ENCODE peak calls at places on chromosome 20, in nine cellular contexts. E is ureter; J is omental fat pad; K is activated naive CD8-positive, alpha-beta T cell treated with anti-CD3 and anti-CD28 coated beads, Interleukin-2, amount 50 U/mL, for 24 hours; F is HT1080; L is cerebellum; O is GM23248; C is CD4-positive, alpha-beta memory T cell; Y is Daoy. N is an unnamed sample.

GRCh38 chr20:31516166-31516565 is 1.9 kb downstream of the HM13 start:
- DNase-seq in E (no peak), J (no peak), K (no peak), F (no peak), L (no peak), O (peak), C (no peak), Y (no peak), N (no peak)

GRCh38 chr20:24650091-24650490 is 180.7 kb downstream of the SYNDIG1 start:
- DNase-seq in E (peak), J (no peak), K (no peak), F (no peak), L (no peak), O (peak), C (no peak), Y (no peak), N (peak)

GRCh38 chr20:33663161-33664084 is 1.3 kb downstream of the C20orf144 start:
- DNase-seq in E (peak), J (peak), K (peak), F (peak), L (peak), O (peak), C (peak), Y (peak), N (peak)

GRCh38 chr20:62409935-62410741 is 3.1 kb upstream of the CABLES2 start:
- DNase-seq in E (peak), J (no peak), K (peak), F (peak), L (no peak), O (peak), C (peak), Y (peak), N (peak)

GRCh38 chr20:24444531-24445190 is 24.8 kb upstream of the SYNDIG1 start:
- DNase-seq in E (no peak), J (no peak), K (no peak), F (no peak), L (no peak), O (no peak), C (no peak), Y (no peak), N (no peak)

GRCh38 chr20:50903353-50904051 is 27.7 kb downstream of the ADNP start:
- DNase-seq in E (no peak), J (no peak), K (no peak), F (no peak), L (no peak), O (no peak), C (no peak), Y (no peak), N (no peak)

GRCh38 chr20:57450419-57450818 is 59.2 kb downstream of the RBM38 start:
- DNase-seq in E (peak), J (no peak), K (peak), F (no peak), L (no peak), O (peak), C (no peak), Y (peak), N (peak)

GRCh38 chr20:41052742-41053419 is 24.3 kb downstream of the TOP1 start:
- DNase-seq in E (no peak), J (no peak), K (no peak), F (no peak), L (no peak), O (peak), C (no peak), Y (no peak), N (no peak)

GRCh38 chr20:35618372-35619131 is 2.9 kb downstream of the SPAG4 start:
- DNase-seq in E (no peak), J (no peak), K (no peak), F (no peak), L (no peak), O (peak), C (peak), Y (peak), N (peak)

GRCh38 chr20:17441745-17442144 is 89.4 kb downstream of the BFSP1 start:
- DNase-seq in E (no peak), J (no peak), K (no peak), F (no peak), L (no peak), O (no peak), C (no peak), Y (no peak), N (no peak)

GRCh38 chr20:24382330-24382729 is 87.1 kb upstream of the SYNDIG1 start:
- DNase-seq in E (peak), J (no peak), K (no peak), F (no peak), L (peak), O (no peak), C (no peak), Y (no peak), N (peak)

GRCh38 chr20:53737404-53738038 is 143.9 kb upstream of the ZNF217 start:
- DNase-seq in E (no peak), J (no peak), K (no peak), F (no peak), L (no peak), O (peak), C (no peak), Y (peak), N (peak)

GRCh38 chr20:62208805-62209755 is 11.0 kb downstream of the HRH3 start:
- DNase-seq in E (no peak), J (no peak), K (no peak), F (peak), L (no peak), O (peak), C (no peak), Y (peak), N (peak)

GRCh38 chr20:32252189-32252588 is 25.3 kb upstream of the KIF3B start:
- DNase-seq in E (no peak), J (no peak), K (peak), F (no peak), L (no peak), O (no peak), C (peak), Y (no peak), N (no peak)

GRCh38 chr20:48623176-48623905 is 204.5 kb downstream of the PREX1 start:
- DNase-seq in E (no peak), J (no peak), K (no peak), F (no peak), L (no peak), O (no peak), C (no peak), Y (no peak), N (no peak)

GRCh38 chr20:25487306-25487705 is 79.8 kb downstream of the GINS1 start:
- DNase-seq in E (no peak), J (no peak), K (no peak), F (no peak), L (no peak), O (peak), C (no peak), Y (no peak), N (no peak)

GRCh38 chr20:32762754-32763201 is 593 bp downstream of the DNMT3B start:
- DNase-seq in E (no peak), J (no peak), K (peak), F (no peak), L (no peak), O (peak), C (no peak), Y (peak), N (no peak)

GRCh38 chr20:57135875-57136274 is 130.6 kb downstream of the BMP7 start:
- DNase-seq in E (no peak), J (no peak), K (no peak), F (peak), L (no peak), O (no peak), C (no peak), Y (peak), N (no peak)

GRCh38 chr20:63738687-63739128 is 868 bp upstream of the SLC2A4RG start:
- DNase-seq in E (no peak), J (no peak), K (peak), F (no peak), L (peak), O (peak), C (peak), Y (no peak), N (peak)

GRCh38 chr20:54716169-54716747 is 240.9 kb downstream of the DOK5 start:
- DNase-seq in E (no peak), J (no peak), K (no peak), F (no peak), L (no peak), O (no peak), C (no peak), Y (no peak), N (no peak)